ENCODE peak calls at places on chromosomes 6 and 20, in six cellular contexts. One of them, this sample, is unnamed.

GRCh38 chr6:47303861-47304260 is 5.8 kb downstream of the TNFRSF21 start:
- DNase-seq in fibroblast of the aortic adventitia: no peak
- DNase-seq in RPMI8226: no peak
- DNase-seq in GM20000: no peak
- DNase-seq in activated CD4-positive, alpha-beta T cell treated with anti-CD3 and anti-CD28 coated beads for 48 hours: no peak
- DNase-seq in NCI-H460: no peak
- DNase-seq in this sample: no peak

GRCh38 chr20:9397928-9398327 is 116.5 kb upstream of the LAMP5 start:
- DNase-seq in fibroblast of the aortic adventitia: no peak
- DNase-seq in RPMI8226: peak
- DNase-seq in GM20000: peak
- DNase-seq in activated CD4-positive, alpha-beta T cell treated with anti-CD3 and anti-CD28 coated beads for 48 hours: no peak
- DNase-seq in NCI-H460: no peak
- DNase-seq in this sample: peak

GRCh38 chr20:54043044-54043967 is 27.1 kb downstream of the BCAS1 start:
- DNase-seq in fibroblast of the aortic adventitia: no peak
- DNase-seq in RPMI8226: no peak
- DNase-seq in GM20000: no peak
- DNase-seq in activated CD4-positive, alpha-beta T cell treated with anti-CD3 and anti-CD28 coated beads for 48 hours: peak
- DNase-seq in NCI-H460: no peak
- DNase-seq in this sample: no peak

GRCh38 chr6:35017461-35018183 is 123.5 kb downstream of the TCP11 start:
- DNase-seq in fibroblast of the aortic adventitia: peak
- DNase-seq in RPMI8226: no peak
- DNase-seq in GM20000: no peak
- DNase-seq in activated CD4-positive, alpha-beta T cell treated with anti-CD3 and anti-CD28 coated beads for 48 hours: no peak
- DNase-seq in NCI-H460: no peak
- DNase-seq in this sample: no peak

GRCh38 chr6:137496909-137497721 is 2.9 kb upstream of the OLIG3 start:
- DNase-seq in fibroblast of the aortic adventitia: no peak
- DNase-seq in RPMI8226: no peak
- DNase-seq in GM20000: peak
- DNase-seq in activated CD4-positive, alpha-beta T cell treated with anti-CD3 and anti-CD28 coated beads for 48 hours: peak
- DNase-seq in NCI-H460: no peak
- DNase-seq in this sample: no peak

GRCh38 chr20:24629668-24630067 is 160.2 kb downstream of the SYNDIG1 start:
- DNase-seq in fibroblast of the aortic adventitia: peak
- DNase-seq in RPMI8226: no peak
- DNase-seq in GM20000: no peak
- DNase-seq in activated CD4-positive, alpha-beta T cell treated with anti-CD3 and anti-CD28 coated beads for 48 hours: no peak
- DNase-seq in NCI-H460: no peak
- DNase-seq in this sample: no peak

GRCh38 chr20:58651548-58651822 is 402 bp downstream of the STX16 start:
- DNase-seq in fibroblast of the aortic adventitia: no peak
- DNase-seq in RPMI8226: no peak
- DNase-seq in GM20000: no peak
- DNase-seq in activated CD4-positive, alpha-beta T cell treated with anti-CD3 and anti-CD28 coated beads for 48 hours: no peak
- DNase-seq in NCI-H460: no peak
- DNase-seq in this sample: no peak

GRCh38 chr6:153976921-153977693 is 61.9 kb upstream of the OPRM1 start:
- DNase-seq in fibroblast of the aortic adventitia: no peak
- DNase-seq in RPMI8226: no peak
- DNase-seq in GM20000: no peak
- DNase-seq in activated CD4-positive, alpha-beta T cell treated with anti-CD3 and anti-CD28 coated beads for 48 hours: no peak
- DNase-seq in NCI-H460: no peak
- DNase-seq in this sample: no peak

GRCh38 chr6:11712760-11713159 is 65.8 kb downstream of the ADTRP start:
- DNase-seq in fibroblast of the aortic adventitia: peak
- DNase-seq in RPMI8226: no peak
- DNase-seq in GM20000: peak
- DNase-seq in activated CD4-positive, alpha-beta T cell treated with anti-CD3 and anti-CD28 coated beads for 48 hours: peak
- DNase-seq in NCI-H460: no peak
- DNase-seq in this sample: no peak

GRCh38 chr20:20446001-20446400 is 78.1 kb downstream of the INSM1 start:
- DNase-seq in fibroblast of the aortic adventitia: no peak
- DNase-seq in RPMI8226: no peak
- DNase-seq in GM20000: peak
- DNase-seq in activated CD4-positive, alpha-beta T cell treated with anti-CD3 and anti-CD28 coated beads for 48 hours: no peak
- DNase-seq in NCI-H460: no peak
- DNase-seq in this sample: no peak

GRCh38 chr20:57611605-57612311 is 8.5 kb downstream of the ZBP1 start:
- DNase-seq in fibroblast of the aortic adventitia: no peak
- DNase-seq in RPMI8226: no peak
- DNase-seq in GM20000: no peak
- DNase-seq in activated CD4-positive, alpha-beta T cell treated with anti-CD3 and anti-CD28 coated beads for 48 hours: no peak
- DNase-seq in NCI-H460: no peak
- DNase-seq in this sample: no peak

GRCh38 chr6:151087861-151088598 is 151.7 kb upstream of the AKAP12 start:
- DNase-seq in fibroblast of the aortic adventitia: peak
- DNase-seq in RPMI8226: no peak
- DNase-seq in GM20000: no peak
- DNase-seq in activated CD4-positive, alpha-beta T cell treated with anti-CD3 and anti-CD28 coated beads for 48 hours: no peak
- DNase-seq in NCI-H460: no peak
- DNase-seq in this sample: no peak

GRCh38 chr6:137808191-137808590 is 58.9 kb upstream of the TNFAIP3 start:
- DNase-seq in fibroblast of the aortic adventitia: peak
- DNase-seq in RPMI8226: no peak
- DNase-seq in GM20000: no peak
- DNase-seq in activated CD4-positive, alpha-beta T cell treated with anti-CD3 and anti-CD28 coated beads for 48 hours: no peak
- DNase-seq in NCI-H460: peak
- DNase-seq in this sample: no peak

GRCh38 chr20:24981282-24981681 is 11.3 kb downstream of the APMAP start:
- DNase-seq in fibroblast of the aortic adventitia: no peak
- DNase-seq in RPMI8226: no peak
- DNase-seq in GM20000: no peak
- DNase-seq in activated CD4-positive, alpha-beta T cell treated with anti-CD3 and anti-CD28 coated beads for 48 hours: no peak
- DNase-seq in NCI-H460: no peak
- DNase-seq in this sample: no peak

GRCh38 chr6:132797975-132798819 is at the start of gene SLC18B1:
- DNase-seq in fibroblast of the aortic adventitia: peak
- DNase-seq in RPMI8226: peak
- DNase-seq in GM20000: peak
- DNase-seq in activated CD4-positive, alpha-beta T cell treated with anti-CD3 and anti-CD28 coated beads for 48 hours: peak
- DNase-seq in NCI-H460: no peak
- DNase-seq in this sample: peak

GRCh38 chr20:36745234-36745926 is 510 bp downstream of the NDRG3 start:
- DNase-seq in fibroblast of the aortic adventitia: peak
- DNase-seq in RPMI8226: no peak
- DNase-seq in GM20000: no peak
- DNase-seq in activated CD4-positive, alpha-beta T cell treated with anti-CD3 and anti-CD28 coated beads for 48 hours: no peak
- DNase-seq in NCI-H460: no peak
- DNase-seq in this sample: peak

GRCh38 chr6:152185158-152185574 is 377.7 kb downstream of the ESR1 start:
- DNase-seq in fibroblast of the aortic adventitia: no peak
- DNase-seq in RPMI8226: no peak
- DNase-seq in GM20000: peak
- DNase-seq in activated CD4-positive, alpha-beta T cell treated with anti-CD3 and anti-CD28 coated beads for 48 hours: peak
- DNase-seq in NCI-H460: no peak
- DNase-seq in this sample: no peak

GRCh38 chr6:143090314-143091044 is 29.8 kb downstream of the AIG1 start:
- DNase-seq in fibroblast of the aortic adventitia: no peak
- DNase-seq in RPMI8226: no peak
- DNase-seq in GM20000: no peak
- DNase-seq in activated CD4-positive, alpha-beta T cell treated with anti-CD3 and anti-CD28 coated beads for 48 hours: no peak
- DNase-seq in NCI-H460: no peak
- DNase-seq in this sample: no peak

GRCh38 chr6:126873351-126873750 is 245.1 kb upstream of the RSPO3 start:
- DNase-seq in fibroblast of the aortic adventitia: peak
- DNase-seq in RPMI8226: no peak
- DNase-seq in GM20000: no peak
- DNase-seq in activated CD4-positive, alpha-beta T cell treated with anti-CD3 and anti-CD28 coated beads for 48 hours: no peak
- DNase-seq in NCI-H460: no peak
- DNase-seq in this sample: no peak

GRCh38 chr6:54910326-54910952 is 63.9 kb downstream of the FAM83B start:
- DNase-seq in fibroblast of the aortic adventitia: no peak
- DNase-seq in RPMI8226: no peak
- DNase-seq in GM20000: no peak
- DNase-seq in activated CD4-positive, alpha-beta T cell treated with anti-CD3 and anti-CD28 coated beads for 48 hours: no peak
- DNase-seq in NCI-H460: no peak
- DNase-seq in this sample: no peak

GRCh38 chr6:47733879-47734558 is 35.6 kb downstream of the ADGRF4 start:
- DNase-seq in fibroblast of the aortic adventitia: no peak
- DNase-seq in RPMI8226: peak
- DNase-seq in GM20000: peak
- DNase-seq in activated CD4-positive, alpha-beta T cell treated with anti-CD3 and anti-CD28 coated beads for 48 hours: no peak
- DNase-seq in NCI-H460: peak
- DNase-seq in this sample: peak

GRCh38 chr6:5151955-5152401 is 66.8 kb downstream of the PPP1R3G start:
- DNase-seq in fibroblast of the aortic adventitia: peak
- DNase-seq in RPMI8226: no peak
- DNase-seq in GM20000: no peak
- DNase-seq in activated CD4-positive, alpha-beta T cell treated with anti-CD3 and anti-CD28 coated beads for 48 hours: no peak
- DNase-seq in NCI-H460: peak
- DNase-seq in this sample: no peak

GRCh38 chr6:158861686-158862381 is 42.7 kb upstream of the EZR start:
- DNase-seq in fibroblast of the aortic adventitia: no peak
- DNase-seq in RPMI8226: no peak
- DNase-seq in GM20000: no peak
- DNase-seq in activated CD4-positive, alpha-beta T cell treated with anti-CD3 and anti-CD28 coated beads for 48 hours: no peak
- DNase-seq in NCI-H460: no peak
- DNase-seq in this sample: no peak

GRCh38 chr6:70163795-70164194 is 139.1 kb downstream of the COL9A1 start:
- DNase-seq in fibroblast of the aortic adventitia: no peak
- DNase-seq in RPMI8226: no peak
- DNase-seq in GM20000: no peak
- DNase-seq in activated CD4-positive, alpha-beta T cell treated with anti-CD3 and anti-CD28 coated beads for 48 hours: no peak
- DNase-seq in NCI-H460: no peak
- DNase-seq in this sample: no peak

GRCh38 chr20:50450493-50450826 is 59.7 kb upstream of the PTPN1 start:
- DNase-seq in fibroblast of the aortic adventitia: no peak
- DNase-seq in RPMI8226: no peak
- DNase-seq in GM20000: no peak
- DNase-seq in activated CD4-positive, alpha-beta T cell treated with anti-CD3 and anti-CD28 coated beads for 48 hours: no peak
- DNase-seq in NCI-H460: no peak
- DNase-seq in this sample: no peak

GRCh38 chr6:107740496-107741190 is 83.5 kb downstream of the SCML4 start:
- DNase-seq in fibroblast of the aortic adventitia: peak
- DNase-seq in RPMI8226: peak
- DNase-seq in GM20000: no peak
- DNase-seq in activated CD4-positive, alpha-beta T cell treated with anti-CD3 and anti-CD28 coated beads for 48 hours: peak
- DNase-seq in NCI-H460: no peak
- DNase-seq in this sample: no peak

GRCh38 chr20:22312744-22313346 is 271.5 kb downstream of the FOXA2 start:
- DNase-seq in fibroblast of the aortic adventitia: peak
- DNase-seq in RPMI8226: no peak
- DNase-seq in GM20000: peak
- DNase-seq in activated CD4-positive, alpha-beta T cell treated with anti-CD3 and anti-CD28 coated beads for 48 hours: no peak
- DNase-seq in NCI-H460: peak
- DNase-seq in this sample: peak